ENCODE peak calls at places on chromosomes 13 and 19, in four cellular contexts. One of them, this sample, is unnamed.

GRCh38 chr19:15291666-15292065 is 40.7 kb downstream of the BRD4 start:
- DNase-seq in uterus: no peak
- DNase-seq in H54: no peak
- DNase-seq in tibial nerve: no peak
- DNase-seq in this sample: no peak

GRCh38 chr13:28337196-28338045 is 157.5 kb downstream of the FLT1 start:
- DNase-seq in uterus: no peak
- DNase-seq in H54: no peak
- DNase-seq in tibial nerve: no peak
- DNase-seq in this sample: no peak

GRCh38 chr13:46797468-46798237 is 692 bp upstream of the ESD start:
- DNase-seq in uterus: no peak
- DNase-seq in H54: no peak
- DNase-seq in tibial nerve: no peak
- DNase-seq in this sample: no peak

GRCh38 chr19:42191855-42192254 is 25.6 kb downstream of the DEDD2 start:
- DNase-seq in uterus: no peak
- DNase-seq in H54: peak
- DNase-seq in tibial nerve: no peak
- DNase-seq in this sample: no peak

GRCh38 chr19:29675650-29676186 is 10.5 kb downstream of the PLEKHF1 start:
- DNase-seq in uterus: no peak
- DNase-seq in H54: no peak
- DNase-seq in tibial nerve: no peak
- DNase-seq in this sample: no peak

GRCh38 chr13:31638577-31638976 is 100.7 kb upstream of the RXFP2 start:
- DNase-seq in uterus: no peak
- DNase-seq in H54: peak
- DNase-seq in tibial nerve: no peak
- DNase-seq in this sample: no peak

GRCh38 chr13:34941835-34942731 is at the start of gene NBEA:
- DNase-seq in uterus: peak
- DNase-seq in H54: peak
- DNase-seq in tibial nerve: peak
- DNase-seq in this sample: peak

GRCh38 chr19:46069841-46070341 is 29.1 kb upstream of the IGFL4 start:
- DNase-seq in uterus: no peak
- DNase-seq in H54: no peak
- DNase-seq in tibial nerve: no peak
- DNase-seq in this sample: no peak

GRCh38 chr19:45098521-45099464 is 5.8 kb downstream of the PPP1R37 start:
- DNase-seq in uterus: no peak
- DNase-seq in H54: no peak
- DNase-seq in tibial nerve: no peak
- DNase-seq in this sample: no peak

GRCh38 chr19:55679343-55680257 is 4.6 kb downstream of the EPN1 start:
- DNase-seq in uterus: no peak
- DNase-seq in H54: peak
- DNase-seq in tibial nerve: no peak
- DNase-seq in this sample: no peak

GRCh38 chr19:412356-413355 is 3.7 kb upstream of the C2CD4C start:
- DNase-seq in uterus: no peak
- DNase-seq in H54: no peak
- DNase-seq in tibial nerve: no peak
- DNase-seq in this sample: no peak

GRCh38 chr19:42207767-42208259 is 9.7 kb downstream of the DEDD2 start:
- DNase-seq in uterus: no peak
- DNase-seq in H54: peak
- DNase-seq in tibial nerve: no peak
- DNase-seq in this sample: no peak

GRCh38 chr19:47459477-47459876 is 12.2 kb downstream of the SLC8A2 start:
- DNase-seq in uterus: no peak
- DNase-seq in H54: no peak
- DNase-seq in tibial nerve: no peak
- DNase-seq in this sample: no peak

GRCh38 chr19:28694812-28695211 is 518.1 kb downstream of the UQCRFS1 start:
- DNase-seq in uterus: no peak
- DNase-seq in H54: no peak
- DNase-seq in tibial nerve: no peak
- DNase-seq in this sample: no peak

DNA sequence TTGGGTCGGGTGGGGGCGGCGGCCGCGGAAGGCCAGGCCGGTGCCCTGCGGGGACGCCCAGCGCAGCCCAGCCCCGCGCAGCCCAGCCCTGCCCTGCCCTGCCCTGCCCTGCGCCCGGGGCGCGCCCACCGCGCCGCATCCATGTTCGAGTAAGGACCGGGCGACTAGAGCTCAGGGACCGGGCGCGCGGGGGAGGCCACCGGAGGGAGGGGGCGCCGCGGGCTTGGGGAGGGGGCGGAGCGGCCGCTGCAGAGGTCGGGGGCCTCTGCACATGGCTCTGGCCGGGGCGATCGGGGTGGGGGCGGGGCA is 169 bp downstream of the GRAMD1A start:
- DNase-seq in uterus: no peak
- DNase-seq in H54: no peak
- DNase-seq in tibial nerve: no peak
- DNase-seq in this sample: no peak
- TF ChIP-seq POLR2A in uterus: peak
- TF ChIP-seq POLR2A in H54: peak
- TF ChIP-seq POLR2A in tibial nerve: peak
- TF ChIP-seq POLR2A in this sample: no peak

DNA sequence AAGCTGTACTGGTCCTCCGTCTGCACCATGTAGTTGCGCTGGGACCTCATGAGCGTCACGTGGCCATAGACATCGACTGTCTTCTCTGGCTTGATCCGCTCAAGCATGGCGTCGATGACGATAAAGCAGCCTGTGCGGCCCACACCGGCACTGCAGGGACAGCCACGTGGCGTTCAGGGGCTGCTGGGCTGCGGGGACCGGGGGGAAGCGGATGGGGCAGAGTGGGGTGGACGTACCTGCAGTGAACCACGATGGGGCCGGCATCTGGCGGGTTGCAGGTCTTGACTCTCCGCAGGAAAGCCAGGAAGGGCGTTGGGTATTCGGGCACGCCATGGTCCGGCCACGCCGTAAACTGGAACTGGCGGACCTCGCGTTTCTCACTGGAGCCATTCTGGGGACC is 128.5 kb downstream of the PTPRS start:
- DNase-seq in uterus: no peak
- DNase-seq in H54: no peak
- DNase-seq in tibial nerve: no peak
- DNase-seq in this sample: no peak
- TF ChIP-seq POLR2A in uterus: no peak
- TF ChIP-seq POLR2A in H54: no peak
- TF ChIP-seq POLR2A in tibial nerve: no peak
- TF ChIP-seq POLR2A in this sample: no peak

DNA sequence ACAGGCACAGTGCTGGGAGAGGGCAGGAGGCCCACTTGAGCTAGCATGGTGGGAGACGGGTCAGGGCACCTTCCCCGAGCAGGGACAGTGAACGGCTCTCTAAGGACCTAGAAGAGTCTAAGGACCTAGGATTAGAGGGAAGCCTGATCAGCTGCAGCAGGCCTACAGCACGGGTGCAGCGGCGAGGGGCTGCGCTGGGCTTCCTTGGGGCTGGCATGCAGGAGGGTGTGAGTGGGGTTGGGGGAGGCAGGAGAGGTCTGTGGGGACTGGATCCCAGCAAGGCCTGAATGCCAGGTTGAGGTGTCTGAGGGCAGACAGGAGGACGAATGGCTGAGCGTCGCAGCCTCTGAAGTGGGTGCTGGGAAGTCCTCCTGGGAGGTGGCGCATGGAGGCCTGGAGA is 3.6 kb downstream of the SCAF1 start:
- DNase-seq in uterus: no peak
- DNase-seq in H54: no peak
- DNase-seq in tibial nerve: no peak
- DNase-seq in this sample: no peak
- TF ChIP-seq POLR2A in uterus: no peak
- TF ChIP-seq POLR2A in H54: no peak
- TF ChIP-seq POLR2A in tibial nerve: no peak
- TF ChIP-seq POLR2A in this sample: no peak

GRCh38 chr19:9435279-9436268 is at the start of gene ZNF266:
- DNase-seq in uterus: peak
- DNase-seq in H54: peak
- DNase-seq in tibial nerve: peak
- DNase-seq in this sample: peak
- TF ChIP-seq POLR2A in uterus: peak
- TF ChIP-seq POLR2A in H54: peak
- TF ChIP-seq POLR2A in tibial nerve: no peak
- TF ChIP-seq POLR2A in this sample: peak

DNA sequence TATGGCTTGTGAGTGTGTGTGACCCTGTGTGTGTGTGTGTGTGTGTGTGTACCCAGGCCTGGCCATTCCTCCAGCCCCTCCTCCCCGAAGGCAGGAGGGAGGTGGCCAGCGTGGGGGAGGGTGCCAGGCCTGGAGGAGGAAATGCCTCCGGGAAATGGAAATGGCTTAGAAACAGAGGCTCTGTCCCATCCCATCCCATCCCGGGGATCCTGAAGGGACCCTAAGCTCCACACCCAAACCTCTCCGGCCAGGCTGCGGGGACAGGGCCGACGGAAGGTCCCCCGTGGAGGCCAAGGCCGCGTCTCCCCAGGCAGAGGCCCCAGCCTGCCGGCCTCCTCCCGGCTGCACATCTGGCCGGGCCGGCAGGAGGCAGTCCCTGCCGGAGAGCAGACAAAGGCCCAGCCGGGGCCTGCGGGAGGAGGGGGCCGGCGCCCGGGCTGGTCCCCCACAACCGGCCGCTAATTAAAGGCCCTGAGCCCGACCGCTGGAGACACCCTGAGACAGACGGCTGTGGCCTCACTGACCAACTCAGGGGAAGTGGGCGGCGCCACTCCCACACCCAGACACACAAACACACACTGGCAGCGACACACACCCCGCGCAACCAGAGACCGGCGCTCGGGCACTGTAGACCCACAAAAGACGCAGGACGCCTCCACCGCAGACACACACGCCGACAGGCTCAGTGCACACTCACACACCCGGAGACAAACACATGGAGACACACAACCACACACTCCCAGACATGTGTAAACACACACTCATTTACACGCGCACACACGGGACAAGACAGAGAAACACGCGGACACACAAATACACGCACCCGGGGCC is 1.1 kb downstream of the ADAMTS10 start:
- DNase-seq in uterus: peak
- DNase-seq in H54: peak
- DNase-seq in tibial nerve: peak
- DNase-seq in this sample: no peak
- TF ChIP-seq POLR2A in uterus: peak
- TF ChIP-seq POLR2A in H54: peak
- TF ChIP-seq POLR2A in tibial nerve: no peak
- TF ChIP-seq POLR2A in this sample: no peak

This sample was measured in GM12892.